ENCODE peak calls at places on chromosomes 5 and 9, in five cellular contexts. M is transverse colon, Y is fibroblast of pulmonary artery, P is GDM1, J is naive B cell. B is an unnamed sample.

GRCh38 chr5:127296321-127296720 is 5.7 kb downstream of the MEGF10 start:
- DNase-seq in M (no peak), Y (no peak), P (no peak), J (no peak), B (peak)

GRCh38 chr5:61964199-61964598 is 341.8 kb upstream of the KIF2A start:
- DNase-seq in M (no peak), Y (no peak), P (no peak), J (no peak), B (peak)

GRCh38 chr9:99071313-99072039 is 33.4 kb upstream of the TGFBR1 start:
- DNase-seq in M (no peak), Y (no peak), P (no peak), J (no peak), B (peak)

GRCh38 chr5:369151-369939 is 47.8 kb downstream of the AHRR start:
- DNase-seq in M (peak), Y (no peak), P (no peak), J (no peak), B (no peak)

GRCh38 chr5:135034963-135035677 is 1.1 kb upstream of the PITX1 start:
- DNase-seq in M (no peak), Y (no peak), P (no peak), J (no peak), B (no peak)

GRCh38 chr9:114092336-114092735 is 6.8 kb downstream of the KIF12 start:
- DNase-seq in M (no peak), Y (no peak), P (no peak), J (no peak), B (no peak)

GRCh38 chr5:62969409-62970120 is 390.9 kb downstream of the LRRC70 start:
- DNase-seq in M (no peak), Y (no peak), P (no peak), J (no peak), B (peak)

GRCh38 chr5:155114655-155115054 is 101.1 kb downstream of the KIF4B start:
- DNase-seq in M (no peak), Y (no peak), P (no peak), J (no peak), B (no peak)

GRCh38 chr5:131541071-131541470 is 94.0 kb downstream of the RAPGEF6 start:
- DNase-seq in M (no peak), Y (no peak), P (no peak), J (no peak), B (no peak)

GRCh38 chr5:15937708-15938107 is 241.9 kb downstream of the MARCHF11 start:
- DNase-seq in M (no peak), Y (no peak), P (no peak), J (no peak), B (no peak)